ENCODE peak calls at places on chromosomes 13 and 19, in five cellular contexts. T is stomach, C is A549, G is tibial nerve, E is HepG2. S is an unnamed sample.

GRCh38 chr19:29285187-29285687 is 72.3 kb upstream of the UQCRFS1 start:
- DNase-seq in T (no peak), E (no peak), C (no peak), G (no peak), S (no peak)

GRCh38 chr13:51494151-51494550 is 41.3 kb upstream of the INTS6 start:
- DNase-seq in G (no peak), E (no peak), T (no peak), C (no peak), S (no peak)

GRCh38 chr13:36057041-36057440 is 74.1 kb downstream of the DCLK1 start:
- DNase-seq in G (no peak), E (no peak), T (no peak), C (no peak), S (no peak)

GRCh38 chr13:41590643-41591042 is 133.3 kb downstream of the RGCC start:
- DNase-seq in C (no peak), G (no peak), T (no peak), E (no peak), S (no peak)

GRCh38 chr13:111204438-111205177 is 89.5 kb downstream of the ARHGEF7 start:
- DNase-seq in T (no peak), G (peak; percentile 72), C (no peak), E (peak; percentile 43), S (peak; percentile 71)

GRCh38 chr19:45767881-45768643 is 990 bp downstream of the SIX5 start:
- DNase-seq in T (peak; percentile 70), E (peak; percentile 41), G (peak; percentile 53), C (peak; percentile 89), S (peak; percentile 80)

GRCh38 chr13:36526897-36527296 is 94.6 kb downstream of the CCNA1 start:
- DNase-seq in E (no peak), T (no peak), G (no peak), C (no peak), S (no peak)

GRCh38 chr19:10919352-10920287 is 8.8 kb downstream of the YIPF2 start:
- DNase-seq in T (no peak), E (no peak), C (no peak), G (no peak), S (no peak)

GRCh38 chr13:54198911-54199310 is 1170.3 kb downstream of the OLFM4 start:
- DNase-seq in G (no peak), T (no peak), C (no peak), E (no peak), S (no peak)

GRCh38 chr13:27130223-27131015 is 41.2 kb downstream of the USP12 start:
- DNase-seq in E (no peak), G (peak; percentile 5), T (no peak), C (no peak), S (no peak)

GRCh38 chr19:29771708-29772415 is 39.9 kb upstream of the CCNE1 start:
- DNase-seq in T (peak; percentile 41), E (peak; percentile 41), C (peak; percentile 78), G (peak; percentile 5), S (peak; percentile 22)

GRCh38 chr13:67230243-67230773 is at the start of gene PCDH9:
- DNase-seq in G (peak; percentile 96), C (peak; percentile 96), E (peak; percentile 80), T (peak; percentile 95), S (peak; percentile 96)
- TF ChIP-seq EP300 in G (peak; percentile 99), C (no peak), E (no peak), T (no peak), S (no peak)

GRCh38 chr19:41366089-41366488 is 2.1 kb upstream of the B9D2 start:
- DNase-seq in G (no peak), E (no peak), C (peak; percentile 70), T (no peak), S (no peak)

GRCh38 chr19:41364546-41365391 is 820 bp upstream of the B9D2 start:
- DNase-seq in E (no peak), C (no peak), G (no peak), T (no peak), S (no peak)

GRCh38 chr19:41362143-41362847 is 1.7 kb downstream of the B9D2 start:
- DNase-seq in C (peak; percentile 68), G (no peak), T (no peak), E (no peak), S (no peak)

GRCh38 chr19:41363371-41363752 is 587 bp downstream of the B9D2 start:
- DNase-seq in G (no peak), T (no peak), C (no peak), E (no peak), S (no peak)

GRCh38 chr19:41363753-41364545 is at the start of gene B9D2:
- DNase-seq in C (peak; percentile 100), E (peak; percentile 96), G (peak; percentile 98), T (peak; percentile 98), S (peak; percentile 99)
- TF ChIP-seq EP300 in C (no peak), E (peak; percentile 42), G (peak; percentile 94), T (no peak), S (no peak)

GRCh38 chr13:85528578-85529215 is 270.5 kb downstream of the SLITRK6 start:
- DNase-seq in C (peak; percentile 59), T (no peak), E (no peak), G (no peak), S (no peak)
- TF ChIP-seq EP300 in C (no peak), T (no peak), E (no peak), G (no peak), S (no peak)

GRCh38 chr13:105990256-105990958 is 545.1 kb downstream of the EFNB2 start:
- DNase-seq in G (no peak), C (no peak), T (no peak), E (no peak), S (no peak)

GRCh38 chr13:105994340-105994739 is 541.1 kb downstream of the EFNB2 start:
- DNase-seq in G (no peak), C (no peak), E (no peak), T (no peak), S (no peak)

GRCh38 chr13:105996391-105997028 is 539.0 kb downstream of the EFNB2 start:
- DNase-seq in E (no peak), C (no peak), G (no peak), T (no peak), S (no peak)

GRCh38 chr13:105991131-105991530 is 544.3 kb downstream of the EFNB2 start:
- DNase-seq in T (no peak), E (no peak), C (no peak), G (no peak), S (no peak)

DNA sequence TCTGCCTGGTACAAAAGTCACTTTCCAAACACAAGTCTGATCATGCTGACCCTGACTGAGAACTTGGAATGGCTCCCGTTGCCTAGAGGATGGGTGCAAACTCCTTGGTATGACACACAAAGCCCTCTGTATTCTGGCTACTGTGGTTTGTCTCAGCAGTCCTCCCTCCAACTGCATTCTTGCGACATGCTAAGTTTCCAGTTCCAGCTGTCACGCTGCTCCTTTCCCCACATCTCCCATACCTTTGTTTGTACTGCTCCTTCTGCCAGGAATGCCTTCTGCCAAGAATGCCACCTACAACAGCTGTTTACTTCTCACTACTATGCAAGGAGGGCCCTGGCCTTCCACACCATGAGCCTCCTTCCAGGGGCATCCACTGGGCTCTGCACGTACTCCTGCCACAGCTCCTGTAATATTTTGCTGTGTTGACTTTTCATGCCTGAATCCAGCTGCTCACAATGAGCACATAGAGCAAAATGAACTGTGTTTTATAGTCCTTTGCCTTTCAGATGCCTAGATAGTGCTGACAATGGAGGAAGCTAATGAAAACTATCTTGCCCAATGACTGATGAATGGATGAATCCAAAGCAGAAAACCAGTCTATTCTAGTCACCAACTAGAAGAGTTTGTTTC is 543.7 kb downstream of the EFNB2 start:
- DNase-seq in T (peak; percentile 61), E (no peak), C (peak; percentile 30), G (no peak), S (no peak)
- TF ChIP-seq EP300 in T (no peak), E (no peak), C (no peak), G (peak; percentile 20), S (no peak)

S was measured in ovary.